ENCODE peak calls at places on chromosomes 7 and 10, in eight cellular contexts. H is gastrocnemius medialis, Z is psoas muscle, B is left lung, K is Panc1, R is DND-41, F is HCT116, X is heart left ventricle. L is an unnamed sample.
A peak's percentile ranks its signal among the peaks of the same experiment; 100 is the strongest.

GRCh38 chr7:10739401-10739800 is 234.3 kb upstream of the PHF14 start:
- ATAC-seq in H (no peak), X (no peak), Z (no peak), B (no peak), F (no peak), R (no peak), K (no peak), L (no peak)

GRCh38 chr10:4708123-4708759 is 117.8 kb upstream of the AKR1E2 start:
- ATAC-seq in B (no peak), H (no peak), F (peak; percentile 83), X (no peak), R (no peak), K (no peak), Z (no peak), L (no peak)

GRCh38 chr10:9209105-9209798 is 1154.8 kb downstream of the GATA3 start:
- ATAC-seq in F (peak; percentile 47), R (peak; percentile 79), Z (peak; percentile 62), X (no peak), B (peak; percentile 76), H (no peak), K (peak; percentile 73), L (peak; percentile 43)

GRCh38 chr10:97869091-97870042 is 19.7 kb downstream of the GOLGA7B start:
- ATAC-seq in F (peak; percentile 97), H (peak; percentile 98), X (peak; percentile 95), K (peak; percentile 98), B (peak; percentile 99), Z (peak; percentile 99), R (peak; percentile 100), L (peak; percentile 92)

GRCh38 chr10:83817797-83818196 is 321.5 kb upstream of the GHITM start:
- ATAC-seq in Z (no peak), F (no peak), H (no peak), X (no peak), K (no peak), B (no peak), R (no peak), L (no peak)

GRCh38 chr10:102452672-102453340 is 1.5 kb upstream of the C10orf95 start:
- ATAC-seq in H (peak; percentile 43), B (peak; percentile 4), F (peak; percentile 13), Z (peak; percentile 72), K (no peak), R (no peak), X (peak; percentile 38), L (peak; percentile 21)

GRCh38 chr10:127720142-127720541 is 16.8 kb upstream of the FOXI2 start:
- ATAC-seq in B (no peak), Z (no peak), R (no peak), K (no peak), F (no peak), X (no peak), H (no peak), L (no peak)

GRCh38 chr10:28564905-28565304 is 32.0 kb downstream of the WAC start:
- ATAC-seq in H (no peak), K (no peak), B (no peak), R (no peak), X (no peak), F (no peak), Z (no peak), L (no peak)

GRCh38 chr7:105654994-105655900 is 74.0 kb upstream of the EFCAB10 start:
- ATAC-seq in F (no peak), X (peak; percentile 70), B (peak; percentile 67), R (no peak), H (no peak), K (no peak), Z (no peak), L (peak; percentile 46)

GRCh38 chr7:42959549-42959948 is 27.4 kb downstream of the MRPL32 start:
- ATAC-seq in X (no peak), H (no peak), R (no peak), F (no peak), B (no peak), K (no peak), Z (no peak), L (no peak)

GRCh38 chr7:127383123-127383835 is 9.2 kb downstream of the ZNF800 start:
- ATAC-seq in B (peak; percentile 43), X (no peak), H (no peak), Z (peak; percentile 74), R (no peak), F (peak; percentile 68), K (peak; percentile 42), L (no peak)

GRCh38 chr10:26839966-26840627 is 20.7 kb downstream of the ABI1 start:
- ATAC-seq in R (no peak), H (no peak), B (peak; percentile 79), F (no peak), K (no peak), X (no peak), Z (peak; percentile 40), L (no peak)

GRCh38 chr7:30504347-30505173 is at the start of gene GGCT:
- ATAC-seq in B (peak; percentile 98), Z (peak; percentile 97), F (peak; percentile 97), H (peak; percentile 99), R (peak; percentile 97), K (peak; percentile 99), X (peak; percentile 100), L (peak; percentile 99)

GRCh38 chr7:30501264-30501663 is 3.4 kb downstream of the GGCT start:
- ATAC-seq in H (no peak), F (no peak), B (no peak), X (no peak), K (no peak), Z (no peak), R (no peak), L (no peak)

GRCh38 chr7:30505174-30505697 is 607 bp upstream of the GGCT start:
- ATAC-seq in R (peak; percentile 21), Z (peak; percentile 58), B (peak; percentile 11), F (peak; percentile 43), H (no peak), K (peak; percentile 68), X (peak; percentile 23), L (no peak)

GRCh38 chr7:30502470-30503251 is 2.0 kb downstream of the GGCT start:
- ATAC-seq in R (no peak), B (no peak), X (no peak), F (no peak), Z (no peak), H (no peak), K (no peak), L (no peak)

GRCh38 chr7:30503273-30504212 is 1.1 kb downstream of the GGCT start:
- ATAC-seq in B (peak; percentile 29), R (no peak), Z (no peak), F (no peak), K (no peak), H (no peak), X (no peak), L (no peak)
- H3K4me3 ChIP-seq in B (peak overlapping the region; percentile 74), R (peak overlapping the region; percentile 93), Z (peak overlapping the region; percentile 99), F (peak overlapping the region; percentile 68), K (peak overlapping the region; percentile 94), H (peak overlapping the region; percentile 99), X (peak overlapping the region; percentile 96), L (peak overlapping the region; percentile 90)

GRCh38 chr10:105757302-105757701 is 1116.2 kb downstream of the SORCS3 start:
- ATAC-seq in X (no peak), B (no peak), F (no peak), K (no peak), R (no peak), H (no peak), Z (no peak), L (no peak)
- TF ChIP-seq CTCF in X (no peak), B (no peak), F (no peak), K (no peak), R (no peak), H (no peak), Z (no peak), L (no peak)

DNA sequence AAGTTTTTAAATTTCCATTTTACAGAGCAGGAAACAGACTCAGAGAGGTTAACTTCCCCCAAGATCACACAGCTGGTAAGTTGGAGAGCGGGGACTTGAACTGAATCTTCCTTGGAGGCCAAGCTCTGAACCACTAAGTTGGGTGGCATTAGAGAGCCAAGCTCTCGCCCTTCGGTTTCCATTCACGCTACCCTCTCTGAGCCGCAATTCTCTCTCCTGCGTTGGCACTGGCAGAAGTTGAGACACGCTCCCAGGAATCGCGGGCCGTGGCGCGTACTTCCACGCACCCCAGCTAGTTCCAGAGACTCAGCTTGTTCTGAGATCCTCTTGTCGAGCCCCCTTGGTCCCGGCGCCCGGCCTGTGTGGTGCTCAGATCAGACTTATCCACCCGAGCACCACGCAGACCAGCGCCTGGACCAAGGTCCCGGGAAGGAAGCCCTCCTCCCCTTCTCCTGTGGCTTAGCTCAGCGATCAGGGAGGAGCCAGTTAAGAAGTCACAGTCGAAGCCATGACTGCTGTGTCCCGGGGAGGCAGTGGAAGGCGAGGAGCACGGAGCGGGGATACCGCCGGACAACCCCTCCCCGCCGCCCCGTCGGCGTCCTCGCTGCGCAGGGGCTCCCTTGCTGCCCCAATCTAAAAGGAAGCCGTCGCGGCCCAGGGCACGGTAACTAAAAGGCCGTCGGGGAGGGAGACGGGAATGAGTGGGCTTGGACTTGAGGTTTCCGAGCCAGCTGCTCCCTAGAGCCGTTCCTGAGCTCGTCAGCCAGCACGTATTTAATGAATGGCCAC is 29.5 kb upstream of the VAX1 start:
- ATAC-seq in H (peak; percentile 16), K (no peak), B (no peak), R (no peak), Z (peak; percentile 17), X (no peak), F (no peak), L (peak; percentile 5)
- H3K27me3 ChIP-seq in H (peaks cover 93% of the 10 kb centered on the region), K (peaks cover 36% of the 10 kb centered on the region), B (peaks cover 100% of the 10 kb centered on the region), R (no peaks in the 10 kb centered on the region), Z (peaks cover 97% of the 10 kb centered on the region), X (peaks cover 98% of the 10 kb centered on the region), F (peaks cover 13% of the 10 kb centered on the region), L (peaks cover 100% of the 10 kb centered on the region)

GRCh38 chr7:101161692-101162461 is 3.5 kb downstream of the VGF start:
- ATAC-seq in X (no peak), H (no peak), B (no peak), R (no peak), F (no peak), Z (no peak), K (no peak), L (no peak)

GRCh38 chr7:101162551-101163280 is 2.7 kb downstream of the VGF start:
- ATAC-seq in F (peak; percentile 45), K (peak; percentile 48), H (peak; percentile 22), B (peak; percentile 25), X (peak; percentile 42), R (peak; percentile 73), Z (no peak), L (peak; percentile 23)

GRCh38 chr7:101165075-101165957 is at the start of gene VGF:
- ATAC-seq in F (peak; percentile 65), B (peak; percentile 93), X (peak; percentile 92), R (no peak), H (peak; percentile 72), Z (peak; percentile 92), K (peak; percentile 73), L (peak; percentile 78)

GRCh38 chr7:101164071-101164840 is 1.1 kb downstream of the VGF start:
- ATAC-seq in R (no peak), X (peak; percentile 28), K (peak; percentile 13), Z (no peak), H (no peak), B (peak; percentile 41), F (no peak), L (no peak)

DNA sequence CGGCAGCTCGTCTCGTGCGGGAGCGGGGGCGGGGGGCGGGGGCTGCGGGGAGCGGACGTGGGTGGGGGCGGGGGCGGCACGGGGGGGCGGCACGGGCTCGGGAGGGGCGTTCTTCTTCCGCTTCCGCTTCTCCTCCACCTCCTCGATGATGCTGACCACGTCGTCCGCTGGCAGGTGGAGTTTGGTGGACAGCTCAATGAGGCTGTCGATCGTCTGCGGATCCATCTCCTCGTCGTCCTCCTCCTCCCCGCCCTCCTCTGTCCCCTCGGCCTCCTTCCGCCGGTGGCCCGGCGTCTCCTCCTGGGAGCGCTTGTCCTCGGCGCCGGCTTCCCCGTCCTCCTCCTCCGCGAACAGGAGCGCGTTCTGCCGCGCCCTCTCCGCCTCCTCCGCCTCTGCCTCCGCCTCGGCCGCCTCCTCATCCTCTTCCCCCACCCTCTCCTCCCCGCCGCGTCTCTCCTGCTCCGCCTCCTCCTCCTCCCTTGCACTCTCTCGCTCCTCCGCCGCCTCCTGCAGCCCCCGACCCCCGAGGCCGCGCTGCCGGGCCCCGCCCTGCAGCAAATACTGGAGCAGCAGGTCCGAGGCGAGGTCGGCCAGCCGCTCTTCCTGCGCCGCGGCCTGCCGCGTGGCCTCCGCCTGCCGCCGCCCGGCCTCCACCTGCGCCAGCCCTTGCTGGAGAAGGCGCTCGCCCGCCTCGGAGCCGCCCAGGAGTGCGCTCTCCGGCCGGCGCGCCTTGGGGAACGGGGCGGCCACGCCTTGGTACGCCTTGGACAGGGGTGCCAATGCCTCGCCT is 1.9 kb downstream of the VGF start:
- ATAC-seq in R (peak; percentile 80), B (no peak), F (peak; percentile 41), Z (no peak), K (peak; percentile 61), H (no peak), X (no peak), L (no peak)
- H3K4me3 ChIP-seq in R (peak overlapping the region; percentile 72), B (peak overlapping the region; percentile 15), F (peak overlapping the region; percentile 78), Z (peak overlapping the region; percentile 48), K (peak overlapping the region; percentile 72), H (peak overlapping the region; percentile 34), X (peak overlapping the region; percentile 16), L (no peak overlapping the region)